ENCODE peak calls at places on chromosomes 7 and 10, in five cellular contexts. One of them, this sample, is unnamed.

GRCh38 chr7:112430649-112431048 is 19.6 kb upstream of the IFRD1 start:
- DNase-seq in IMR-90: no peak
- DNase-seq in colonic mucosa: no peak
- DNase-seq in heart left ventricle: no peak
- DNase-seq in DND-41: no peak
- DNase-seq in this sample: no peak

GRCh38 chr7:6385909-6386560 is 61.7 kb downstream of the DAGLB start:
- DNase-seq in IMR-90: no peak
- DNase-seq in colonic mucosa: no peak
- DNase-seq in heart left ventricle: no peak
- DNase-seq in DND-41: no peak
- DNase-seq in this sample: no peak

GRCh38 chr7:151233111-151233701 is 923 bp downstream of the CHPF2 start:
- DNase-seq in IMR-90: peak; percentile 89
- DNase-seq in colonic mucosa: no peak
- DNase-seq in heart left ventricle: no peak
- DNase-seq in DND-41: peak; percentile 76
- DNase-seq in this sample: peak; percentile 75

GRCh38 chr7:119270045-119270464 is 1002.9 kb upstream of the KCND2 start:
- DNase-seq in IMR-90: peak; percentile 55
- DNase-seq in colonic mucosa: peak; percentile 33
- DNase-seq in heart left ventricle: no peak
- DNase-seq in DND-41: peak; percentile 57
- DNase-seq in this sample: peak; percentile 28

GRCh38 chr7:106610996-106611886 is 49.7 kb downstream of the CCDC71L start:
- DNase-seq in IMR-90: peak; percentile 33
- DNase-seq in colonic mucosa: no peak
- DNase-seq in heart left ventricle: no peak
- DNase-seq in DND-41: no peak
- DNase-seq in this sample: no peak

GRCh38 chr7:10731253-10731773 is 242.4 kb upstream of the PHF14 start:
- DNase-seq in IMR-90: no peak
- DNase-seq in colonic mucosa: no peak
- DNase-seq in heart left ventricle: no peak
- DNase-seq in DND-41: no peak
- DNase-seq in this sample: no peak

GRCh38 chr10:5071411-5072198 is 22.6 kb upstream of the AKR1C3 start:
- DNase-seq in IMR-90: peak; percentile 63
- DNase-seq in colonic mucosa: peak; percentile 61
- DNase-seq in heart left ventricle: peak; percentile 87
- DNase-seq in DND-41: no peak
- DNase-seq in this sample: peak; percentile 66

GRCh38 chr7:27895553-27895952 is 155.6 kb downstream of the TAX1BP1 start:
- DNase-seq in IMR-90: no peak
- DNase-seq in colonic mucosa: no peak
- DNase-seq in heart left ventricle: no peak
- DNase-seq in DND-41: peak; percentile 12
- DNase-seq in this sample: no peak

GRCh38 chr10:96584035-96584434 is 2.8 kb downstream of the TM9SF3 start:
- DNase-seq in IMR-90: no peak
- DNase-seq in colonic mucosa: no peak
- DNase-seq in heart left ventricle: no peak
- DNase-seq in DND-41: no peak
- DNase-seq in this sample: no peak

GRCh38 chr10:127948791-127949190 is 41.9 kb downstream of the PTPRE start:
- DNase-seq in IMR-90: no peak
- DNase-seq in colonic mucosa: no peak
- DNase-seq in heart left ventricle: no peak
- DNase-seq in DND-41: no peak
- DNase-seq in this sample: no peak

GRCh38 chr10:3661271-3661670 is 123.7 kb downstream of the KLF6 start:
- DNase-seq in IMR-90: no peak
- DNase-seq in colonic mucosa: no peak
- DNase-seq in heart left ventricle: no peak
- DNase-seq in DND-41: no peak
- DNase-seq in this sample: no peak

GRCh38 chr7:11193888-11194287 is 220.2 kb downstream of the PHF14 start:
- DNase-seq in IMR-90: no peak
- DNase-seq in colonic mucosa: no peak
- DNase-seq in heart left ventricle: no peak
- DNase-seq in DND-41: no peak
- DNase-seq in this sample: no peak

GRCh38 chr10:62199584-62199983 is 69.1 kb downstream of the RTKN2 start:
- DNase-seq in IMR-90: no peak
- DNase-seq in colonic mucosa: no peak
- DNase-seq in heart left ventricle: no peak
- DNase-seq in DND-41: no peak
- DNase-seq in this sample: no peak

GRCh38 chr7:17239683-17240521 is 58.5 kb upstream of the AHR start:
- DNase-seq in IMR-90: peak; percentile 75
- DNase-seq in colonic mucosa: no peak
- DNase-seq in heart left ventricle: no peak
- DNase-seq in DND-41: no peak
- DNase-seq in this sample: peak; percentile 6

GRCh38 chr7:23276381-23276780 is 22.8 kb upstream of the MALSU1 start:
- DNase-seq in IMR-90: no peak
- DNase-seq in colonic mucosa: no peak
- DNase-seq in heart left ventricle: no peak
- DNase-seq in DND-41: peak; percentile 21
- DNase-seq in this sample: no peak

GRCh38 chr7:7228472-7228871 is 46.1 kb downstream of the C1GALT1 start:
- DNase-seq in IMR-90: peak; percentile 41
- DNase-seq in colonic mucosa: no peak
- DNase-seq in heart left ventricle: no peak
- DNase-seq in DND-41: no peak
- DNase-seq in this sample: no peak

GRCh38 chr10:37704566-37704965 is 152.8 kb downstream of the ZNF248 start:
- DNase-seq in IMR-90: no peak
- DNase-seq in colonic mucosa: no peak
- DNase-seq in heart left ventricle: no peak
- DNase-seq in DND-41: no peak
- DNase-seq in this sample: peak; percentile 23

GRCh38 chr10:86205086-86205760 is 161.4 kb downstream of the GRID1 start:
- DNase-seq in IMR-90: no peak
- DNase-seq in colonic mucosa: no peak
- DNase-seq in heart left ventricle: no peak
- DNase-seq in DND-41: no peak
- DNase-seq in this sample: no peak
- H3K4me3 ChIP-seq in IMR-90: no peak overlapping the region
- H3K4me3 ChIP-seq in colonic mucosa: no peak overlapping the region
- H3K4me3 ChIP-seq in heart left ventricle: no peak overlapping the region
- H3K4me3 ChIP-seq in DND-41: no peak overlapping the region
- H3K4me3 ChIP-seq in this sample: no peak overlapping the region

GRCh38 chr10:119940487-119940886 is 48.0 kb downstream of the SEC23IP start:
- DNase-seq in IMR-90: peak; percentile 31
- DNase-seq in colonic mucosa: no peak
- DNase-seq in heart left ventricle: no peak
- DNase-seq in DND-41: no peak
- DNase-seq in this sample: no peak
- H3K36me3 ChIP-seq in IMR-90: peaks cover 33% of the 10 kb centered on the region
- H3K36me3 ChIP-seq in colonic mucosa: no peaks in the 10 kb centered on the region
- H3K36me3 ChIP-seq in heart left ventricle: peaks cover 93% of the 10 kb centered on the region
- H3K36me3 ChIP-seq in DND-41: peaks cover 37% of the 10 kb centered on the region
- H3K36me3 ChIP-seq in this sample: peaks cover 45% of the 10 kb centered on the region

DNA sequence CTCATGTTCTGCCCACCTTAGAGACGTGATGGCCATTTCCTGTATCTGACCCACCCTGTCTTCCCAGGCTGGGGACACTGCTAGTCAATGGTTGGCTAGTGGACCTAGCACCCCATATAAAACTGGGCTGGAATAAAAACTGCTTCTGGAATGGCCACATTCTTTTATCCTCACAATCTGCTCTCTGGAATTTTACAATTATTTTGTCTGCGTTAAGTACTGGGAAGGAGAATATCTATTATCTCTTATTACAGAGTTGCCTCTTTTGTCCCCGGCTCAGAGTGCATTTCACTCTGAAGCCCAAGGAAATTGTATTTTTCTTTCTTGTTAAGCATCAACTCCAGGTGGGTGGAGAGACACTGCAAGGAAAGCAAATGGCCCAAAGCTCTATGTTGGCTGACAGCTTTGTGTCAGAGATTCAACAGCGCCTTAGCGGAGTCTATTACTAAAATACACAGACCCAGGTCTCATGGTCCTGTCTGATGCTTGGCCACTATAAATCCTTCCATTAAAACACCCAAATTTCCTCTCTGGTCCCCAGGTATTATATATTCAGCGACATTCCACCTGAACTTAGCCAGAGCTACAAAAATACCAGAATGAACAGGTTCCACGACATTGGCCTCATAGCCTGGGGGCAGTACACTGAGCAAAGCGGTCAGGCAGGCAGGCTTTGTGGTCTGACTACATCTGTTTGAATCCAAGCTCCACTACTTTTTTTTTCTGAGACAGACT is 121.7 kb downstream of the PRPF18 start:
- DNase-seq in IMR-90: no peak
- DNase-seq in colonic mucosa: no peak
- DNase-seq in heart left ventricle: no peak
- DNase-seq in DND-41: no peak
- DNase-seq in this sample: no peak
- H3K4me3 ChIP-seq in IMR-90: peak overlapping the region; percentile 6
- H3K4me3 ChIP-seq in colonic mucosa: no peak overlapping the region
- H3K4me3 ChIP-seq in heart left ventricle: peak overlapping the region; percentile 78
- H3K4me3 ChIP-seq in DND-41: peak overlapping the region; percentile 40
- H3K4me3 ChIP-seq in this sample: peak overlapping the region; percentile 56

GRCh38 chr7:2657920-2658671 is 26.3 kb downstream of the TTYH3 start:
- DNase-seq in IMR-90: no peak
- DNase-seq in colonic mucosa: no peak
- DNase-seq in heart left ventricle: no peak
- DNase-seq in DND-41: no peak
- DNase-seq in this sample: no peak

GRCh38 chr7:2654059-2654458 is 22.3 kb downstream of the TTYH3 start:
- DNase-seq in IMR-90: no peak
- DNase-seq in colonic mucosa: no peak
- DNase-seq in heart left ventricle: no peak
- DNase-seq in DND-41: no peak
- DNase-seq in this sample: no peak

GRCh38 chr7:2657208-2657607 is 25.4 kb downstream of the TTYH3 start:
- DNase-seq in IMR-90: no peak
- DNase-seq in colonic mucosa: no peak
- DNase-seq in heart left ventricle: no peak
- DNase-seq in DND-41: no peak
- DNase-seq in this sample: no peak

GRCh38 chr7:2658941-2659340 is 27.2 kb downstream of the TTYH3 start:
- DNase-seq in IMR-90: no peak
- DNase-seq in colonic mucosa: no peak
- DNase-seq in heart left ventricle: no peak
- DNase-seq in DND-41: no peak
- DNase-seq in this sample: no peak

GRCh38 chr7:2655870-2656614 is 24.3 kb downstream of the TTYH3 start:
- DNase-seq in IMR-90: no peak
- DNase-seq in colonic mucosa: no peak
- DNase-seq in heart left ventricle: no peak
- DNase-seq in DND-41: no peak
- DNase-seq in this sample: no peak
- H3K36me3 ChIP-seq in IMR-90: peaks cover 65% of the 10 kb centered on the region
- H3K36me3 ChIP-seq in colonic mucosa: no peaks in the 10 kb centered on the region
- H3K36me3 ChIP-seq in heart left ventricle: peaks cover 13% of the 10 kb centered on the region
- H3K36me3 ChIP-seq in DND-41: peaks cover 75% of the 10 kb centered on the region
- H3K36me3 ChIP-seq in this sample: peaks cover 2% of the 10 kb centered on the region

GRCh38 chr7:120992272-120993010 is 3.9 kb downstream of the CPED1 start:
- DNase-seq in IMR-90: no peak
- DNase-seq in colonic mucosa: no peak
- DNase-seq in heart left ventricle: no peak
- DNase-seq in DND-41: no peak
- DNase-seq in this sample: no peak

GRCh38 chr7:120994512-120995363 is 6.2 kb downstream of the CPED1 start:
- DNase-seq in IMR-90: no peak
- DNase-seq in colonic mucosa: no peak
- DNase-seq in heart left ventricle: no peak
- DNase-seq in DND-41: no peak
- DNase-seq in this sample: no peak

GRCh38 chr7:120991570-120991969 is 3.1 kb downstream of the CPED1 start:
- DNase-seq in IMR-90: peak; percentile 90
- DNase-seq in colonic mucosa: no peak
- DNase-seq in heart left ventricle: no peak
- DNase-seq in DND-41: no peak
- DNase-seq in this sample: no peak

GRCh38 chr7:120993575-120994191 is 5.2 kb downstream of the CPED1 start:
- DNase-seq in IMR-90: peak; percentile 56
- DNase-seq in colonic mucosa: no peak
- DNase-seq in heart left ventricle: no peak
- DNase-seq in DND-41: no peak
- DNase-seq in this sample: no peak

DNA sequence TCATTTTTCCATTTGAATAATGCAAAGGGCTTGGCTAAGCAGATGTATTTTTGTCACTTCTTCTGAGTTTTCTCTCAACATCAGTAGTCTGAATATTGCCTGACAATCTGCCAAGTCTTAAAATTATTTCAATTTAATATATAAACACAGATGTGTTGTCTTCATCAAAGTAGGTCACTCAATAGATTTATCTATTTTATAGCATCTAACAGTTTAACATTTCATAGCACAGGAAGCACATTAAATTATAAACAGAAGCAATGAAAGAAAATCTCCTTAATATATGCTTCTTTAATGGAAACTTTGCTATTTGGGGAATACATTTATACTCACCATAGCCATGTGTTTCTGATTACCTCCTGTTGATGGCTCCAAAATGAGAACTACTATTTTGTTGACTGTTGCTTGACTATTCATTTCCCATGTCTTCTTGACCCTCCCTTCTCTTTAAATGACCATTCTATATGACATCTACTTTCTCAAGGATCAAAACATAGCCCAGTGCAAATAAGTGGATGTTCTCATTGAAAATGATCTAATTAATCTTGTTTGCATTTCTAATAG is 4.6 kb downstream of the CPED1 start:
- DNase-seq in IMR-90: peak; percentile 26
- DNase-seq in colonic mucosa: no peak
- DNase-seq in heart left ventricle: no peak
- DNase-seq in DND-41: no peak
- DNase-seq in this sample: no peak
- H3K4me3 ChIP-seq in IMR-90: peak overlapping the region; percentile 37
- H3K4me3 ChIP-seq in colonic mucosa: no peak overlapping the region
- H3K4me3 ChIP-seq in heart left ventricle: peak overlapping the region; percentile 65
- H3K4me3 ChIP-seq in DND-41: no peak overlapping the region
- H3K4me3 ChIP-seq in this sample: no peak overlapping the region

DNA sequence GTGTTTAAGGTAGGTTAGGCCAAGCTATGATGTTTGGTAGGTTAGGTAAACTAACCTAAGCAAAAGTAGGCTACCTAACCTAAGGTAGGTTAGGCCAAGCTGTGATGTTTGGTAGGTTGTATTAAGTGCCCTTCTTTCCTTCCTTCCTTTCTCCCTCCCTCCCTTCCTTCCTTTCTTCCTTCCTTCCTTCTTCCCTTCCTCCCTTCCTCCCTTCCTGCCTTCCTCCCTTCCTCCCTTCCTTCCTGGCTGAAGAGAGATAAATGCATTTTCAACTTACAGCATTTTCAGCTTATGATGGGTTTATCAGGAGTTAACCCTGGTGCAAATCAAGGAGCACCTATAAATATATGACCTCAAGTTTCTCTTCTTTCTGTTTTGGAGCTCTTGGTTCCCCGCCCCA is 56.2 kb downstream of the SND1 start:
- DNase-seq in IMR-90: no peak
- DNase-seq in colonic mucosa: no peak
- DNase-seq in heart left ventricle: no peak
- DNase-seq in DND-41: no peak
- DNase-seq in this sample: no peak
- H3K36me3 ChIP-seq in IMR-90: peaks cover 28% of the 10 kb centered on the region
- H3K36me3 ChIP-seq in colonic mucosa: peaks cover 5% of the 10 kb centered on the region
- H3K36me3 ChIP-seq in heart left ventricle: peaks cover 72% of the 10 kb centered on the region
- H3K36me3 ChIP-seq in DND-41: peaks cover 97% of the 10 kb centered on the region
- H3K36me3 ChIP-seq in this sample: peaks cover 78% of the 10 kb centered on the region

GRCh38 chr7:55108818-55109217 is 90.0 kb downstream of the EGFR start:
- DNase-seq in IMR-90: no peak
- DNase-seq in colonic mucosa: no peak
- DNase-seq in heart left ventricle: no peak
- DNase-seq in DND-41: no peak
- DNase-seq in this sample: no peak
- H3K4me3 ChIP-seq in IMR-90: no peak overlapping the region
- H3K4me3 ChIP-seq in colonic mucosa: no peak overlapping the region
- H3K4me3 ChIP-seq in heart left ventricle: no peak overlapping the region
- H3K4me3 ChIP-seq in DND-41: no peak overlapping the region
- H3K4me3 ChIP-seq in this sample: no peak overlapping the region

This sample was measured in MG63.